ENCODE peak calls at places on chromosomes 7 and 10, in nine cellular contexts. R is GM23248, K is GM23338, Y is HCT116, E is hepatocyte, O is SK-N-SH, U is PC-3, V is OCI-LY7, G is MM.1S. L is an unnamed sample.

GRCh38 chr7:1883834-1884582 is 213.9 kb downstream of the ELFN1 start:
- DNase-seq in R (no peak), K (peak; percentile 65), Y (no peak), E (no peak), O (no peak), U (no peak), V (no peak), G (no peak), L (peak; percentile 45)

GRCh38 chr10:49230004-49230403 is 41.8 kb upstream of the TMEM273 start:
- DNase-seq in R (no peak), K (no peak), Y (no peak), E (no peak), O (no peak), U (no peak), V (no peak), G (no peak), L (no peak)

GRCh38 chr10:35172574-35172973 is 45.9 kb downstream of the CREM start:
- DNase-seq in R (peak; percentile 34), K (no peak), Y (no peak), E (no peak), O (no peak), U (no peak), V (no peak), G (no peak), L (no peak)

GRCh38 chr10:70503776-70504175 is 25.2 kb downstream of the PALD1 start:
- DNase-seq in R (no peak), K (no peak), Y (no peak), E (no peak), O (no peak), U (no peak), V (peak; percentile 73), G (peak; percentile 47), L (no peak)

GRCh38 chr7:100612730-100613446 is 548 bp downstream of the MOSPD3 start:
- DNase-seq in R (peak; percentile 27), K (peak; percentile 47), Y (no peak), E (peak; percentile 36), O (peak; percentile 75), U (peak; percentile 11), V (peak; percentile 58), G (no peak), L (peak; percentile 62)

GRCh38 chr7:144834516-144835165 is 1.2 kb downstream of the TPK1 start:
- DNase-seq in R (peak; percentile 68), K (peak; percentile 21), Y (no peak), E (peak; percentile 17), O (peak; percentile 39), U (no peak), V (peak; percentile 69), G (peak; percentile 24), L (no peak)

GRCh38 chr10:114698271-114699185 is 40.5 kb upstream of the ABLIM1 start:
- DNase-seq in R (peak; percentile 38), K (no peak), Y (no peak), E (no peak), O (no peak), U (no peak), V (no peak), G (no peak), L (no peak)

GRCh38 chr10:129971381-129972144 is 7.5 kb upstream of the EBF3 start:
- DNase-seq in R (peak; percentile 81), K (peak; percentile 85), Y (no peak), E (peak; percentile 86), O (peak; percentile 96), U (peak; percentile 56), V (no peak), G (peak; percentile 37), L (peak; percentile 91)

GRCh38 chr7:17774701-17775288 is 165.5 kb downstream of the SNX13 start:
- DNase-seq in R (peak; percentile 19), K (no peak), Y (no peak), E (no peak), O (no peak), U (no peak), V (no peak), G (no peak), L (no peak)

GRCh38 chr10:125236091-125236490 is 75.7 kb upstream of the CTBP2 start:
- DNase-seq in R (no peak), K (no peak), Y (no peak), E (no peak), O (no peak), U (no peak), V (no peak), G (no peak), L (no peak)

GRCh38 chr7:80699656-80700318 is 61.3 kb downstream of the CD36 start:
- DNase-seq in R (peak; percentile 33), K (no peak), Y (no peak), E (no peak), O (no peak), U (no peak), V (no peak), G (no peak), L (no peak)

GRCh38 chr7:101869901-101870290 is 52.5 kb downstream of the CUX1 start:
- DNase-seq in R (no peak), K (no peak), Y (no peak), E (no peak), O (no peak), U (no peak), V (peak; percentile 90), G (no peak), L (no peak)

GRCh38 chr7:45088821-45089313 is at the start of gene NACAD:
- DNase-seq in R (peak; percentile 54), K (peak; percentile 53), Y (no peak), E (peak; percentile 65), O (peak; percentile 99), U (no peak), V (no peak), G (no peak), L (peak; percentile 63)

GRCh38 chr7:24244554-24244953 is 39.4 kb upstream of the NPY start:
- DNase-seq in R (no peak), K (no peak), Y (no peak), E (no peak), O (no peak), U (no peak), V (no peak), G (no peak), L (no peak)

GRCh38 chr7:23468721-23469149 is 1.6 kb downstream of the IGF2BP3 start:
- DNase-seq in R (no peak), K (peak; percentile 31), Y (no peak), E (peak; percentile 46), O (peak; percentile 68), U (no peak), V (peak; percentile 60), G (no peak), L (peak; percentile 48)

GRCh38 chr7:79284226-79284625 is 169.2 kb downstream of the MAGI2 start:
- DNase-seq in R (peak; percentile 64), K (no peak), Y (no peak), E (no peak), O (no peak), U (no peak), V (no peak), G (no peak), L (no peak)

GRCh38 chr10:12501851-12502525 is 152.6 kb downstream of the CAMK1D start:
- DNase-seq in R (no peak), K (no peak), Y (no peak), E (peak; percentile 18), O (no peak), U (no peak), V (no peak), G (no peak), L (no peak)

GRCh38 chr7:120550494-120551048 is 277.6 kb downstream of the KCND2 start:
- DNase-seq in R (peak; percentile 35), K (peak; percentile 33), Y (no peak), E (no peak), O (no peak), U (peak; percentile 14), V (no peak), G (peak; percentile 41), L (no peak)

GRCh38 chr10:130401860-130402765 is 265.9 kb downstream of the GLRX3 start:
- DNase-seq in R (no peak), K (no peak), Y (no peak), E (no peak), O (no peak), U (no peak), V (no peak), G (no peak), L (no peak)

GRCh38 chr7:82700739-82701138 is 257.2 kb upstream of the CACNA2D1 start:
- DNase-seq in R (no peak), K (peak; percentile 9), Y (no peak), E (peak; percentile 35), O (peak; percentile 44), U (no peak), V (no peak), G (peak; percentile 16), L (no peak)

GRCh38 chr10:43259981-43260761 is 6.7 kb downstream of the RASGEF1A start:
- DNase-seq in R (no peak), K (no peak), Y (no peak), E (no peak), O (peak; percentile 76), U (peak; percentile 25), V (no peak), G (peak; percentile 70), L (no peak)

GRCh38 chr7:90766814-90767564 is 170.9 kb downstream of the CDK14 start:
- DNase-seq in R (peak; percentile 91), K (no peak), Y (no peak), E (peak; percentile 69), O (peak; percentile 60), U (peak; percentile 70), V (no peak), G (no peak), L (peak; percentile 62)

GRCh38 chr7:32921896-32922295 is 30.3 kb upstream of the KBTBD2 start:
- DNase-seq in R (peak; percentile 68), K (no peak), Y (no peak), E (no peak), O (no peak), U (no peak), V (no peak), G (no peak), L (no peak)
- H3K79me2 ChIP-seq in R (peaks cover 46% of the 10 kb centered on the region), K (no peaks in the 10 kb centered on the region), Y (peaks cover 5% of the 10 kb centered on the region), E (peaks cover 4% of the 10 kb centered on the region), O (peaks cover 12% of the 10 kb centered on the region), U (no peaks in the 10 kb centered on the region), V (no peaks in the 10 kb centered on the region), G (no peaks in the 10 kb centered on the region), L (no peaks in the 10 kb centered on the region)

GRCh38 chr10:111289467-111289866 is 212.6 kb downstream of the ADRA2A start:
- DNase-seq in R (no peak), K (no peak), Y (no peak), E (no peak), O (no peak), U (no peak), V (no peak), G (no peak), L (no peak)
- TF ChIP-seq EZH2phosphoT487 in R (no peak), K (no peak), Y (no peak), E (no peak), O (no peak), U (no peak), V (no peak), G (no peak), L (no peak)

GRCh38 chr7:104960741-104961479 is 53.1 kb upstream of the KMT2E start:
- DNase-seq in R (peak; percentile 49), K (no peak), Y (no peak), E (no peak), O (no peak), U (no peak), V (peak; percentile 42), G (no peak), L (no peak)
- H3K4me1 ChIP-seq in R (peaks cover 20% of the 10 kb centered on the region), K (no peaks in the 10 kb centered on the region), Y (no peaks in the 10 kb centered on the region), E (peaks cover 14% of the 10 kb centered on the region), O (peaks cover 7% of the 10 kb centered on the region), U (peaks cover 24% of the 10 kb centered on the region), V (peaks cover 22% of the 10 kb centered on the region), G (peaks cover 70% of the 10 kb centered on the region), L (no peaks in the 10 kb centered on the region)

DNA sequence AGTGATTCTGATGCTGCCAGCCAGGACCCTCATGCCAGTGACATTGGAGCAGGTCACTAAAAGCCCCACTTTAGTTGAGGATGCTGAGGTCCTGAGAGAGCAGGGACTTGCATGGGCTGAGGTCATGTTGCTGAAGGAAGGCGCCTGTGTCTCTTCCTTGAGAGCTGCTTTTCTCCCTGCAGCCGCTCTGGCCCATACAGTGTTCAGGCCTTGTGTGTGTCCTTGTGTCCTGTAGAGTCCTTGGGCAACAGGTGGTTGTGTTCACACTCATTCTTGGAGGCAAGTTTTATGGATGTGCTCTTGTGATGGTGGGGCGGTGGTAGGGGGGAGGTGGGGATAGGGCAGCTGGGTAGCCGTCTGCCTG is 33.3 kb downstream of the TSPAN14 start:
- DNase-seq in R (no peak), K (no peak), Y (no peak), E (no peak), O (no peak), U (no peak), V (no peak), G (no peak), L (no peak)
- H3K79me2 ChIP-seq in R (peaks cover 88% of the 10 kb centered on the region), K (peaks cover 79% of the 10 kb centered on the region), Y (peaks cover 97% of the 10 kb centered on the region), E (peaks cover 99% of the 10 kb centered on the region), O (peaks cover 100% of the 10 kb centered on the region), U (no peaks in the 10 kb centered on the region), V (peaks cover 29% of the 10 kb centered on the region), G (no peaks in the 10 kb centered on the region), L (peaks cover 91% of the 10 kb centered on the region)

L was measured in neural progenitor cell.